ENCODE peak calls at places on chromosomes 5 and 9, in eight cellular contexts. C is HuH-7.5; I is substantia nigra; U is GM04503; L is SW 1271; V is putamen; Z is effector memory CD8-positive, alpha-beta T cell; O is KG1. P is an unnamed sample.
A peak's percentile ranks its signal among the peaks of the same experiment; 100 is the strongest.

GRCh38 chr9:135684691-135685090 is 14.6 kb downstream of the SOHLH1 start:
- DNase-seq in C (no peak), I (no peak), U (no peak), L (no peak), V (no peak), Z (no peak), O (no peak), P (no peak)

GRCh38 chr5:105952875-105953274 is 1717.9 kb downstream of the EFNA5 start:
- DNase-seq in C (no peak), I (no peak), U (no peak), L (no peak), V (no peak), Z (no peak), O (no peak), P (no peak)

GRCh38 chr5:380701-381309 is 59.3 kb downstream of the AHRR start:
- DNase-seq in C (no peak), I (no peak), U (no peak), L (no peak), V (no peak), Z (no peak), O (no peak), P (no peak)

GRCh38 chr9:29798599-29798998 is 2225.3 kb upstream of the C9orf72 start:
- DNase-seq in C (no peak), I (no peak), U (no peak), L (no peak), V (no peak), Z (no peak), O (no peak), P (no peak)

GRCh38 chr5:59322058-59322457 is 571.5 kb downstream of the PDE4D start:
- DNase-seq in C (no peak), I (no peak), U (no peak), L (no peak), V (no peak), Z (no peak), O (no peak), P (no peak)

GRCh38 chr5:68182534-68182933 is 33.0 kb upstream of the PIK3R1 start:
- DNase-seq in C (no peak), I (no peak), U (no peak), L (no peak), V (no peak), Z (no peak), O (no peak), P (no peak)

GRCh38 chr5:154481584-154482381 is 3.8 kb upstream of the HAND1 start:
- DNase-seq in C (no peak), I (no peak), U (no peak), L (no peak), V (no peak), Z (no peak), O (no peak), P (no peak)

GRCh38 chr5:133393776-133394476 is 218.4 kb downstream of the FSTL4 start:
- DNase-seq in C (no peak), I (no peak), U (no peak), L (no peak), V (no peak), Z (no peak), O (no peak), P (no peak)

GRCh38 chr9:73118297-73118696 is 33.4 kb upstream of the ANXA1 start:
- DNase-seq in C (no peak), I (no peak), U (no peak), L (no peak), V (no peak), Z (no peak), O (no peak), P (no peak)

GRCh38 chr9:93591301-93591700 is 14.9 kb downstream of the PHF2 start:
- DNase-seq in C (no peak), I (no peak), U (no peak), L (no peak), V (no peak), Z (no peak), O (no peak), P (no peak)

GRCh38 chr5:5887818-5888217 is 465.3 kb downstream of the ICE1 start:
- DNase-seq in C (no peak), I (no peak), U (no peak), L (no peak), V (no peak), Z (no peak), O (no peak), P (no peak)

GRCh38 chr9:122125158-122125890 is 32.2 kb upstream of the TTLL11 start:
- DNase-seq in C (peak; percentile 92), I (peak; percentile 89), U (peak; percentile 12), L (peak; percentile 73), V (peak; percentile 82), Z (peak; percentile 67), O (peak; percentile 69), P (peak; percentile 61)

GRCh38 chr9:127783111-127783621 is 2.7 kb upstream of the CDK9 start:
- DNase-seq in C (no peak), I (peak; percentile 43), U (no peak), L (no peak), V (no peak), Z (peak; percentile 84), O (peak; percentile 95), P (peak; percentile 59)

GRCh38 chr9:137114613-137115393 is at the start of gene DPP7:
- DNase-seq in C (peak; percentile 93), I (peak; percentile 86), U (no peak), L (peak; percentile 64), V (peak; percentile 74), Z (peak; percentile 72), O (peak; percentile 39), P (peak; percentile 63)

GRCh38 chr9:94568972-94569712 is 14.3 kb downstream of the PCAT7 start:
- DNase-seq in C (no peak), I (no peak), U (no peak), L (no peak), V (no peak), Z (no peak), O (no peak), P (no peak)

GRCh38 chr5:168788107-168788506 is 208.9 kb upstream of the PANK3 start:
- DNase-seq in C (no peak), I (no peak), U (no peak), L (no peak), V (no peak), Z (no peak), O (no peak), P (no peak)